ENCODE peak calls at places on chromosome 20, in seven cellular contexts. E is astrocyte, C is psoas muscle, Q is upper lobe of right lung, U is Caco-2, G is sigmoid colon, N is HepG2. R is an unnamed sample. For H3K36me3, the result is how much of the 10 kb centered on the place peaks cover.

GRCh38 chr20:43409041-43409913 is 48.4 kb upstream of the SRSF6 start:
- DNase-seq in U (peak), G (no peak), C (no peak), Q (no peak), N (peak), E (no peak), R (peak)

GRCh38 chr20:45968801-45969711 is 2.9 kb downstream of the ZNF335 start:
- DNase-seq in G (peak), U (peak), C (no peak), N (no peak), E (peak), Q (peak), R (no peak)

GRCh38 chr20:38973546-38974120 is 11.5 kb downstream of the DHX35 start:
- DNase-seq in N (no peak), G (peak), Q (no peak), U (no peak), C (no peak), E (peak), R (no peak)

GRCh38 chr20:1478566-1478965 is 11.9 kb upstream of the NSFL1C start:
- DNase-seq in N (no peak), G (no peak), C (no peak), Q (no peak), E (peak), U (no peak), R (no peak)

GRCh38 chr20:44618318-44618731 is 33.2 kb downstream of the ADA start:
- DNase-seq in C (no peak), Q (peak), N (no peak), E (no peak), U (no peak), G (no peak), R (no peak)

GRCh38 chr20:52469143-52469542 is 277.6 kb upstream of the ZFP64 start:
- DNase-seq in Q (no peak), N (no peak), G (no peak), C (no peak), U (no peak), E (no peak), R (no peak)

GRCh38 chr20:58237318-58238182 is 9.1 kb upstream of the ANKRD60 start:
- DNase-seq in E (peak), G (no peak), U (no peak), N (no peak), C (no peak), Q (no peak), R (no peak)

GRCh38 chr20:32585011-32585518 is at the start of gene NOL4L:
- DNase-seq in G (no peak), C (no peak), Q (no peak), N (no peak), U (no peak), E (no peak), R (peak)

GRCh38 chr20:59455392-59456341 is 148.7 kb upstream of the PHACTR3 start:
- DNase-seq in E (no peak), C (peak), U (no peak), N (no peak), Q (no peak), G (peak), R (peak)

GRCh38 chr20:38117205-38117604 is 47.9 kb downstream of the TGM2 start:
- DNase-seq in N (no peak), G (no peak), C (no peak), E (no peak), Q (no peak), U (no peak), R (no peak)

GRCh38 chr20:48538058-48538825 is 289.6 kb downstream of the PREX1 start:
- DNase-seq in N (peak), Q (no peak), C (no peak), E (peak), U (peak), G (no peak), R (peak)

GRCh38 chr20:62088258-62089127 is 22.8 kb upstream of the TAF4 start:
- DNase-seq in C (no peak), N (peak), Q (no peak), U (peak), G (no peak), E (peak), R (no peak)

GRCh38 chr20:23129256-23129655 is 43.1 kb upstream of the CD93 start:
- DNase-seq in C (no peak), G (no peak), N (no peak), Q (no peak), E (no peak), U (peak), R (no peak)

GRCh38 chr20:44310664-44311639 is at the start of gene FITM2:
- DNase-seq in U (peak), G (peak), Q (peak), E (peak), N (peak), C (peak), R (peak)

GRCh38 chr20:18613553-18613952 is 25.7 kb downstream of the DTD1 start:
- DNase-seq in G (no peak), Q (no peak), U (no peak), N (no peak), E (no peak), C (no peak), R (no peak)

GRCh38 chr20:21508230-21509078 is 5.4 kb downstream of the NKX2-2 start:
- DNase-seq in E (no peak), G (no peak), N (no peak), U (no peak), Q (no peak), C (no peak), R (peak)

GRCh38 chr20:38426498-38426897 is 8.6 kb downstream of the SNHG17 start:
- DNase-seq in N (no peak), Q (no peak), G (no peak), E (no peak), U (no peak), C (no peak), R (no peak)

GRCh38 chr20:45833883-45834796 is 541 bp downstream of the SNX21 start:
- DNase-seq in U (peak), C (peak), Q (peak), E (peak), N (peak), G (peak), R (peak)

GRCh38 chr20:25127761-25128537 is 46.0 kb upstream of the VSX1 start:
- DNase-seq in C (no peak), Q (no peak), N (no peak), G (no peak), E (no peak), U (no peak), R (no peak)

GRCh38 chr20:49831022-49831769 is 18.6 kb downstream of the SLC9A8 start:
- DNase-seq in E (no peak), C (no peak), Q (no peak), U (no peak), N (peak), G (no peak), R (no peak)

GRCh38 chr20:48761023-48761785 is 66.6 kb downstream of the PREX1 start:
- DNase-seq in Q (no peak), N (no peak), G (no peak), U (no peak), C (no peak), E (no peak), R (no peak)

GRCh38 chr20:25022680-25023079 is 30.1 kb upstream of the APMAP start:
- DNase-seq in U (peak), E (no peak), N (no peak), Q (peak), G (peak), C (no peak), R (no peak)

GRCh38 chr20:50876816-50877215 is 54.4 kb downstream of the ADNP start:
- DNase-seq in G (peak), U (no peak), N (no peak), E (no peak), C (no peak), Q (peak), R (no peak)

GRCh38 chr20:6665621-6666345 is 101.7 kb upstream of the BMP2 start:
- DNase-seq in U (peak), N (peak), E (peak), Q (no peak), C (no peak), G (no peak), R (no peak)

GRCh38 chr20:15475483-15475882 is 1097.8 kb downstream of the KIF16B start:
- DNase-seq in Q (peak), E (no peak), G (no peak), N (no peak), C (no peak), U (no peak), R (no peak)

GRCh38 chr20:21074605-21075336 is 31.4 kb downstream of the LINC00237 start:
- DNase-seq in C (no peak), E (peak), U (no peak), Q (no peak), N (no peak), G (no peak), R (no peak)

GRCh38 chr20:47227119-47227518 is 129.4 kb downstream of the ZMYND8 start:
- DNase-seq in E (no peak), C (no peak), Q (no peak), N (no peak), U (no peak), G (no peak), R (no peak)

GRCh38 chr20:47227576-47227975 is 128.9 kb downstream of the ZMYND8 start:
- DNase-seq in C (no peak), N (no peak), G (no peak), Q (no peak), E (no peak), U (no peak), R (no peak)

GRCh38 chr20:47230811-47231256 is 125.7 kb downstream of the ZMYND8 start:
- DNase-seq in E (peak), N (no peak), U (no peak), C (no peak), G (no peak), Q (no peak), R (no peak)

GRCh38 chr20:47231382-47232042 is 125.0 kb downstream of the ZMYND8 start:
- DNase-seq in G (no peak), C (no peak), N (no peak), E (peak), U (no peak), Q (no peak), R (no peak)

DNA sequence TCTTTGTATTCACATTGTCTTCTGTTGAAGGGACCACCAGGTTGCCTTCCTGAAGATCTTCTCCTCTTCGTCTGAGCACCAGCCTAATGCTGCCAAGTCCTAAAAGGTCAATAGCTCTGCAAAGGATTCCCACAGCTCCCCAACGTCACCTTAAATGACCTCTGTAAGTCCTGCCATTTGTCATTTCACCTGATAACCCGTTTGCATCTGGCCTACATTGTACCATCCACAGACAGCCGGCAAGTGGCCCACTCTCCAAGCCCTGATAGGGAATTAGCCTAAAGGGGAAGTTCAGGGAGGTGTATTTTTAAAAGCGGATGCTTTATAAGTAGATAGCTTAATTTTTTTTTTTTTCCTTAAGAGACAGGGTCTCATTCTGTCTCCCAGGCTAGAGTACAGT is 127.8 kb downstream of the ZMYND8 start:
- DNase-seq in U (no peak), N (no peak), C (no peak), G (no peak), Q (no peak), E (no peak), R (no peak)
- H3K36me3 ChIP-seq in U (under half), N (half or more), C (under half), G (under half), Q (half or more), E (under half), R (under half)

DNA sequence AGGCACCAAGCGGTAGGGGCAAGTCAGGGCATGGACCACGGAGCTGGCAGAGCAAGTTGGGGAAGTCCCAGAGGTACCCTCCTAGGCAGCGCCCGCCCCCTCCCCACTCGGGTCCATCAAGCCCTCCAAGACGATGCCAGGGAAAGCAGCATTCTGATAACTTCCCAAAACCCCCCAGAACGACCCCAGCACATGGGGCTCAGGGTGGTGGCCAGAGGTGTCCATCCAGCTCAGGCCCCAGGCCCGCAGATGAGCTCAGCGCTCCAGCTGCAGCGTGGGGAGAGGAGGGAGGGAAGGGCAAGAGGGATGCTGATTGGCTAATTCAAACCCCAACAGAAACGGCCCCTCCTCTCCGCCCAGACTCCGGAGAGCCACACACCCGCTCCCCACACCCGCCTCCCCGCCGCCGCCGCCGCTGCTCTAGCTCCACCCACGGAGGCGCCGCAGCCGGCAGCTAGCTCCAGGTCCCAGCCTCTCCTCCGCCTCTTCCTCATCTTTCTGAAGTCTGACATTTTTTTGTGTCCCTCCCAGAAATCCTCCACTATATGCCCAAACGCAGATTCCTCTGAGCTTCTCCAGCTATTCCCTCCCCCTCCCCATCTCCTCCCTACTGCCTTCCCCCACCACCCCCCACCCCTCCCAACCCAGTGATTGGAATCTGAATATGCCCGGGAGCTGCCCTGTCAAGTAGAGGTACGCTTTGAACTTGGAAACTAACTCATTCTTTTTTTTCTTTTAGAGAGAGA is 40.3 kb upstream of the TLDC2 start:
- DNase-seq in C (peak), E (peak), Q (peak), G (peak), U (peak), N (no peak), R (peak)
- H3K4me3 ChIP-seq in C (peak), E (no peak), Q (peak), G (no peak), U (no peak), N (no peak), R (peak)

DNA sequence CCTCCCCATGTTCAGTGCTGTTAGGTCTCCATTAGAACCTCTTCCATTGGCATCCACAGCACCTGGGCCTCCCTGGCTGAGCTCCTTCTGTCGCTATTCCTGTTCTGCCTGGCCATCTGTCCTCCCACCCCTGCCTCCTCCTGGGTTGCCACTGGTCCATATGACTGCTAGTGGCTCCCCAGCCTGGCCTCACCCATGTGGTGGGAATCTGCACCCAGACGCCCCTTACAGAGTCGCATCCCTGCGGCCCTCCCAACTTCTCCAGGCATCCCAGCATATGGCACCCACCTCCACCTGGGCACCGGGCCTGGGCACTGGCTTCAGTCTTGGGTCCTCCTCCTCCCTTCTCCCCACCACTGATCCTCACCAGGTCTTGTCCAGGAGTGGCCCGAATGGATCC is 7.7 kb downstream of the CDC25B start:
- DNase-seq in E (no peak), Q (no peak), N (no peak), G (no peak), U (no peak), C (no peak), R (no peak)
- H3K36me3 ChIP-seq in E (under half), Q (half or more), N (under half), G (under half), U (under half), C (under half), R (under half)

DNA sequence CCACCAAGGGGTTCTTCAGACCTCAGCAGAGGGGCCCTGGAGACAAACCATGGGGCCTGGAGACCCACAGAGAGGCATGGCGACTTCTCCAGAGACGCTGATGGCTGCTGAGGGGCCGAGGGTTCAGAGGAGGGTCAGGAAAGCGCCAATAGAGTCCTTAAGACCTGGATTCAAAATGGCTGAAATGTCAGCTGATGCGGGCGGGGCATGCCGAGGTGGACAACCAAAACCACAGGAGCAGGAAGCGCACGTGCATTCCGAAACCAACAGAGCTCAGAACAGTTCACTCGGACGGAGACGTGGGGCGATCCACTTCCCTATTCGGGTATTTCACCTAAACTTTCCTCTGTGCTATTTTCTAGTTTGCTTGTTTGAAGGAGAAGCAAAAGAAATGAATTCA is 99.9 kb upstream of the RIN2 start:
- DNase-seq in U (no peak), N (no peak), C (no peak), E (no peak), Q (peak), G (no peak), R (no peak)
- H3K4me3 ChIP-seq in U (no peak), N (no peak), C (no peak), E (no peak), Q (no peak), G (no peak), R (no peak)

DNA sequence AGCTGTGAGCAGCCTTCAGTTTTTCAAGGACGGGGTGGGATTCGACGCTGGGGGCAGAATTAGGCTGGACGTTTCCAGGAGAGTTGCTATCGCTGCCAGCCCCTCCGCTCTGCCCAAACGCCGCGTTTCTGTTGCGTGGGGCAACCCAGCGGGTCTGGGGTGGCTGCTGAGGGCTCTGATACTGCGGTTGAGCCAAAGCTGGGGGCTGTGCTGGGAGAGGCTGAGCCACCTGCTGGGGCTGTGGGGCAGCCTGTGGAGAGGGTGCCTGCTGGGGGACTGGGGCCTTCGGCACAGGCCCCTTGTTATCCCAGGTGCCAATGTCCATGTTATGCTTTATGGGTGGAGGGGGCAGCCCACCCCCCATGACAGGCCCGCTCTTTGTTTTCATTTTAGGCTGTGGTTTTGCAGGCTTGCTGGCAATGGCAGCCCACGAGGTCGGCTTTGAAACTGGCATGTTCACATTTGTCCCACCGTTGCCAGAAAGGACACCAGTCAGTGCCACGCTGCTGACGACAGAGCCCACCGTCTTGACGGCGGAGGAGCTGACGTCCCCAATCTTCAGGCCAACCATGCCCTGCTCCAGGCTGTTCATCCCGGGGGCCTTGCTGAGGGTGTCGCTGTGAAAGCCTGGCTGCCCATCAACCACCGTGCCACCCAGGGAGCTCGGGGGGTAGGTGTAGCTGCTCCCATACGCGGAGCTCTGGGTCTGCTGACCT is 13.0 kb downstream of the YTHDF1 start:
- DNase-seq in N (no peak), U (no peak), C (no peak), E (no peak), Q (peak), G (no peak), R (no peak)
- H3K36me3 ChIP-seq in N (half or more), U (under half), C (under half), E (under half), Q (half or more), G (under half), R (under half)